ENCODE peak calls at places on chromosomes 7 and 10, in six cellular contexts. B is EH; P is CD8-positive, alpha-beta memory T cell; N is activated T-helper 1 cell treated with Interleukin-2 at 50 U/mL for 16 hours; Q is stimulated activated naive CD4-positive, alpha-beta T cell treated with Interleukin-2 at 50 U/mL for 16 hours; I is hypothalamus. V is an unnamed sample.

GRCh38 chr7:138388673-138389491 is 71.2 kb upstream of the TRIM24 start:
- DNase-seq in N (no peak), B (no peak), I (no peak), P (no peak), Q (no peak), V (no peak)

GRCh38 chr7:107014381-107015023 is 30.0 kb upstream of the PRKAR2B start:
- DNase-seq in P (no peak), B (no peak), I (no peak), Q (no peak), N (no peak), V (no peak)

GRCh38 chr7:129864042-129864441 is 88.7 kb downstream of the UBE2H start:
- DNase-seq in P (no peak), B (peak; percentile 40), I (no peak), N (no peak), Q (no peak), V (no peak)

GRCh38 chr10:102621418-102622325 is 22.6 kb upstream of the TRIM8 start:
- DNase-seq in N (no peak), Q (no peak), P (no peak), I (peak; percentile 58), B (peak; percentile 27), V (no peak)

GRCh38 chr10:93746844-93747284 is 10.9 kb upstream of the LGI1 start:
- DNase-seq in N (no peak), Q (no peak), I (no peak), P (no peak), B (peak; percentile 100), V (no peak)

GRCh38 chr7:5625938-5626337 is 155.5 kb downstream of the RNF216 start:
- DNase-seq in I (no peak), P (no peak), N (no peak), B (peak; percentile 94), Q (no peak), V (no peak)

GRCh38 chr7:118664498-118664897 is 440.0 kb downstream of the ANKRD7 start:
- DNase-seq in B (no peak), P (no peak), I (no peak), N (no peak), Q (no peak), V (no peak)

GRCh38 chr7:516606-517456 is 2.8 kb downstream of the PDGFA start:
- DNase-seq in Q (no peak), B (peak; percentile 81), N (no peak), I (peak; percentile 48), P (no peak), V (no peak)

GRCh38 chr10:16440396-16441105 is 3.7 kb downstream of the PTER start:
- DNase-seq in I (no peak), N (no peak), B (peak; percentile 2), Q (no peak), P (no peak), V (no peak)

GRCh38 chr10:108970016-108970415 is 953.3 kb downstream of the XPNPEP1 start:
- DNase-seq in N (no peak), B (peak; percentile 38), Q (no peak), P (no peak), I (no peak), V (no peak)

GRCh38 chr10:106360870-106361269 is 803.6 kb downstream of the SORCS1 start:
- DNase-seq in B (peak; percentile 93), N (no peak), I (no peak), Q (no peak), P (no peak), V (no peak)

GRCh38 chr7:31343516-31344305 is 3.2 kb upstream of the NEUROD6 start:
- DNase-seq in I (no peak), Q (no peak), P (no peak), B (no peak), N (no peak), V (no peak)

GRCh38 chr10:104589431-104589830 is 51.7 kb upstream of the SORCS3 start:
- DNase-seq in I (no peak), N (no peak), P (no peak), B (peak; percentile 66), Q (no peak), V (no peak)

GRCh38 chr7:47295606-47296005 is 286.3 kb downstream of the TNS3 start:
- DNase-seq in P (no peak), B (no peak), I (no peak), Q (no peak), N (no peak), V (no peak)

GRCh38 chr10:93493162-93493561 is 3.2 kb upstream of the CEP55 start:
- DNase-seq in P (no peak), I (no peak), Q (no peak), B (no peak), N (no peak), V (no peak)

GRCh38 chr7:114922652-114923402 is 933 bp downstream of the MDFIC start:
- DNase-seq in I (no peak), P (peak; percentile 64), B (peak; percentile 76), N (peak; percentile 42), Q (peak; percentile 62), V (peak; percentile 26)

GRCh38 chr7:47190462-47190861 is 391.4 kb downstream of the TNS3 start:
- DNase-seq in B (no peak), I (peak; percentile 32), Q (no peak), N (no peak), P (no peak), V (no peak)

GRCh38 chr10:113663142-113663541 is 699 bp downstream of the NRAP start:
- DNase-seq in I (no peak), Q (no peak), N (no peak), B (peak; percentile 46), P (no peak), V (no peak)

GRCh38 chr10:71852335-71852937 is 1.4 kb upstream of the PSAP start:
- DNase-seq in P (no peak), B (no peak), N (no peak), I (no peak), Q (no peak), V (no peak)

GRCh38 chr7:81162234-81162633 is 243.4 kb upstream of the SEMA3C start:
- DNase-seq in B (no peak), I (no peak), Q (no peak), N (no peak), P (no peak), V (no peak)

GRCh38 chr10:113487154-113487553 is 65.7 kb upstream of the HABP2 start:
- DNase-seq in Q (no peak), N (no peak), B (no peak), P (no peak), I (no peak), V (no peak)

GRCh38 chr7:77566421-77566820 is 29.3 kb downstream of the PTPN12 start:
- DNase-seq in Q (no peak), P (no peak), N (no peak), B (no peak), I (no peak), V (no peak)

GRCh38 chr7:55144955-55145342 is 126.1 kb downstream of the EGFR start:
- DNase-seq in P (no peak), I (no peak), N (no peak), Q (no peak), B (no peak), V (no peak)

GRCh38 chr7:30645661-30646060 is 36.6 kb downstream of the CRHR2 start:
- DNase-seq in I (no peak), B (no peak), N (no peak), P (no peak), Q (no peak), V (no peak)

GRCh38 chr7:139990571-139990970 is 72.2 kb downstream of the PARP12 start:
- DNase-seq in Q (no peak), B (no peak), I (no peak), N (no peak), P (no peak), V (no peak)

GRCh38 chr10:44963772-44964633 is 4.4 kb downstream of the RASSF4 start:
- DNase-seq in P (no peak), I (peak; percentile 94), Q (no peak), N (no peak), B (peak; percentile 55), V (no peak)

GRCh38 chr7:115693779-115694178 is 336.8 kb downstream of the TFEC start:
- DNase-seq in B (no peak), Q (no peak), N (no peak), I (no peak), P (no peak), V (no peak)

GRCh38 chr7:151884276-151885201 is 7.6 kb upstream of the PRKAG2 start:
- DNase-seq in N (no peak), Q (no peak), I (no peak), P (no peak), B (no peak), V (no peak)

GRCh38 chr10:77604941-77605351 is 32.7 kb downstream of the KCNMA1 start:
- DNase-seq in Q (no peak), P (no peak), N (no peak), B (no peak), I (no peak), V (no peak)

GRCh38 chr10:124077216-124077615 is 16.2 kb downstream of the CHST15 start:
- DNase-seq in P (no peak), B (no peak), N (no peak), I (no peak), Q (no peak), V (no peak)

GRCh38 chr10:6305762-6306321 is 103.1 kb downstream of the PFKFB3 start:
- DNase-seq in P (no peak), Q (no peak), B (no peak), I (no peak), N (no peak), V (no peak)

V was measured in activated gamma-delta T cell treated with anti-CD3 and anti-CD28 coated beads, Interleukin-2, amount 50 U/mL, for 16 hours.